ENCODE peak calls at places on chromosomes 12 and 14, in six cellular contexts. I is endothelial cell; G is CD4-positive, alpha-beta T cell; B is B cell; J is HCT116; A is activated naive CD4-positive, alpha-beta T cell treated with anti-CD3 and anti-CD28 coated beads for 36 hours. K is an unnamed sample.

GRCh38 chr12:25730489-25731349 is 177.6 kb upstream of the LMNTD1 start:
- DNase-seq in J (no peak), G (no peak), I (no peak), B (no peak), A (no peak), K (no peak)

GRCh38 chr14:43539210-43539609 is 967.9 kb downstream of the FSCB start:
- DNase-seq in A (no peak), I (peak), G (no peak), J (peak), B (no peak), K (no peak)

GRCh38 chr12:120573560-120573959 is 7.6 kb downstream of the POP5 start:
- DNase-seq in I (no peak), B (no peak), G (no peak), J (no peak), A (no peak), K (no peak)

GRCh38 chr12:105107176-105107496 is 395 bp upstream of the WASHC4 start:
- DNase-seq in G (no peak), I (no peak), A (no peak), B (no peak), J (peak), K (no peak)

GRCh38 chr14:70885343-70886014 is 21.8 kb upstream of the PCNX1 start:
- DNase-seq in I (no peak), G (no peak), J (no peak), B (no peak), A (peak), K (no peak)

GRCh38 chr14:28609228-28609828 is 157.3 kb upstream of the FOXG1 start:
- DNase-seq in B (no peak), G (no peak), A (peak), I (peak), J (peak), K (no peak)

GRCh38 chr12:130647814-130648213 is 68.3 kb downstream of the RIMBP2 start:
- DNase-seq in B (no peak), G (no peak), A (no peak), I (no peak), J (no peak), K (no peak)

GRCh38 chr12:57887631-57888406 is 41.3 kb upstream of the CTDSP2 start:
- DNase-seq in I (no peak), J (no peak), G (no peak), A (no peak), B (no peak), K (no peak)

GRCh38 chr14:104172349-104172748 is 34.0 kb downstream of the KIF26A start:
- DNase-seq in I (no peak), G (no peak), J (no peak), B (no peak), A (no peak), K (no peak)

GRCh38 chr12:131507881-131508280 is 203.0 kb upstream of the SFSWAP start:
- DNase-seq in I (no peak), G (no peak), A (no peak), B (no peak), J (no peak), K (no peak)

GRCh38 chr12:41188058-41188840 is at the start of gene PDZRN4:
- DNase-seq in B (no peak), A (no peak), J (no peak), G (no peak), I (peak), K (no peak)

GRCh38 chr12:51082561-51083139 is 746 bp downstream of the CSRNP2 start:
- DNase-seq in J (no peak), I (peak), A (peak), B (no peak), G (no peak), K (no peak)

K was measured in GM19239.